ENCODE peak calls at places on chromosomes 4 and X, in five cellular contexts. R is uterus, D is progenitor cell of endocrine pancreas, B is fibroblast of mammary gland, Y is pancreas. U is an unnamed sample.

GRCh38 chr4:137968956-137969709 is 273.0 kb downstream of the SLC7A11 start:
- DNase-seq in Y (no peak), D (no peak), B (peak), R (no peak), U (no peak)

GRCh38 chr4:28686618-28687017 is 1826.0 kb downstream of the STIM2 start:
- DNase-seq in R (no peak), B (peak), Y (peak), D (peak), U (peak)

GRCh38 chrX:12979630-12980015 is 4.7 kb downstream of the TMSB4X start:
- DNase-seq in B (peak), R (no peak), Y (no peak), D (no peak), U (no peak)

GRCh38 chr4:156053174-156053573 is 99.5 kb upstream of the CTSO start:
- DNase-seq in Y (no peak), D (no peak), R (no peak), B (no peak), U (no peak)

GRCh38 chr4:135485371-135485770 is 1283.8 kb upstream of the PABPC4L start:
- DNase-seq in D (no peak), R (no peak), Y (no peak), B (no peak), U (no peak)

GRCh38 chr4:6641164-6641970 is 882 bp downstream of the MRFAP1 start:
- DNase-seq in Y (peak), B (peak), D (no peak), R (peak), U (peak)

GRCh38 chr4:85994576-85994975 is 365.3 kb downstream of the MAPK10 start:
- DNase-seq in D (no peak), B (no peak), R (no peak), Y (no peak), U (no peak)

GRCh38 chr4:112099701-112100289 is 45.5 kb upstream of the FAM241A start:
- DNase-seq in R (no peak), Y (no peak), B (peak), D (no peak), U (peak)

GRCh38 chrX:115957862-115958490 is 212.6 kb upstream of the AGTR2 start:
- DNase-seq in D (no peak), Y (no peak), R (no peak), B (no peak), U (no peak)

GRCh38 chrX:119482497-119483480 is 14.5 kb downstream of the SLC25A5 start:
- DNase-seq in D (peak), B (peak), Y (peak), R (peak), U (peak)

GRCh38 chr4:25441519-25442117 is 64.6 kb downstream of the ANAPC4 start:
- DNase-seq in B (peak), R (no peak), D (peak), Y (peak), U (peak)

GRCh38 chr4:7582313-7583096 is 147.8 kb upstream of the PSAPL1 start:
- DNase-seq in D (no peak), R (no peak), B (no peak), Y (no peak), U (no peak)

GRCh38 chr4:87007345-87008181 is 72.8 kb downstream of the AFF1 start:
- DNase-seq in D (no peak), Y (peak), R (peak), B (peak), U (peak)

GRCh38 chr4:1502501-1502886 is 96.3 kb upstream of the NKX1-1 start:
- DNase-seq in Y (no peak), B (no peak), D (no peak), R (peak), U (no peak)

GRCh38 chr4:71004281-71004851 is 10.9 kb downstream of the DCK start:
- DNase-seq in B (no peak), R (no peak), Y (no peak), D (no peak), U (no peak)

GRCh38 chr4:177554966-177555574 is 112.8 kb upstream of the AGA start:
- DNase-seq in B (peak), R (no peak), Y (no peak), D (no peak), U (peak)

GRCh38 chrX:137234651-137235402 is 201.0 kb upstream of the GPR101 start:
- DNase-seq in Y (no peak), D (no peak), B (no peak), R (no peak), U (no peak)

GRCh38 chr4:120082286-120082685 is 15.6 kb upstream of the MAD2L1 start:
- DNase-seq in Y (no peak), D (no peak), R (no peak), B (no peak), U (no peak)

GRCh38 chr4:39126256-39127095 is 55.9 kb upstream of the WDR19 start:
- DNase-seq in B (no peak), R (no peak), Y (no peak), D (no peak), U (no peak)

GRCh38 chrX:3286196-3286920 is 60.1 kb downstream of the MXRA5 start:
- DNase-seq in Y (no peak), B (peak), R (no peak), D (no peak), U (peak)

GRCh38 chrX:153381684-153382532 is 19.2 kb downstream of the PNMA6E start:
- DNase-seq in R (peak), D (no peak), Y (peak), B (peak), U (peak)
- TF ChIP-seq CTCF in R (no peak), D (no peak), Y (no peak), B (peak), U (no peak)

GRCh38 chr4:124325676-124326075 is 386.9 kb downstream of the ANKRD50 start:
- DNase-seq in Y (no peak), D (no peak), R (no peak), B (no peak), U (no peak)

GRCh38 chr4:124318292-124318691 is 394.2 kb downstream of the ANKRD50 start:
- DNase-seq in Y (no peak), B (no peak), R (no peak), D (no peak), U (no peak)

GRCh38 chr4:124322234-124322831 is 390.2 kb downstream of the ANKRD50 start:
- DNase-seq in B (peak), D (no peak), Y (no peak), R (no peak), U (peak)

GRCh38 chr4:124321370-124321769 is 391.2 kb downstream of the ANKRD50 start:
- DNase-seq in B (no peak), Y (no peak), D (no peak), R (no peak), U (no peak)
- TF ChIP-seq CTCF in B (no peak), Y (no peak), D (no peak), R (no peak), U (no peak)

DNA sequence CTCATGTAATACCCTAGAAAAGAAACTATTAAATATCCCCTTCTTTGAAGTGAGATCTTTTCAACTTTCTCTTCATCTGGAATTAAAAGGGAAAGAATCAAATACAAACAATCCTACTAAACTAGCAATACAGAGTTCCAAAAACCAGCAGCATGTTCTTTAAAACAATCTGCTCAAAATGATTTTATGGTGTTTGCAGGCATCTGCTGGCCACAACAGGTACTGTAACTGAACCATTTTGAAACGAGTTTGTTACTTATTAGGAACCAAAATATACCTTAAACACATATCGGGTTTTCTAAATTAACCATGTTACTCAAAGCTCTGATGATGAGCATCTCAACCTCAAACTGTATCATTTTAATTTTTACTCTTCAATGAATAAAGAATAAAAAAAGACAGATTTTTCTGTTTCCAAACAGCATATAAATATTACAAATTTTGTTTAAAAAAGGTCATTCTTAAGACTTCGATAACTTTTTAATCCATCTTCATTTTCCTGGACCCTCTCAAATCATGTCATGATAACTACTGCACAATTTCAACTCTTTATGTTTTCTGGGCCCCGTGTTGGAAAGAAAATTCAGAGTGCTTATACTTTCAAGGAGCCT is 56.5 kb downstream of the ARAP2 start:
- DNase-seq in B (peak), D (no peak), R (no peak), Y (no peak), U (no peak)
- TF ChIP-seq CTCF in B (peak), D (peak), R (no peak), Y (peak), U (peak)

DNA sequence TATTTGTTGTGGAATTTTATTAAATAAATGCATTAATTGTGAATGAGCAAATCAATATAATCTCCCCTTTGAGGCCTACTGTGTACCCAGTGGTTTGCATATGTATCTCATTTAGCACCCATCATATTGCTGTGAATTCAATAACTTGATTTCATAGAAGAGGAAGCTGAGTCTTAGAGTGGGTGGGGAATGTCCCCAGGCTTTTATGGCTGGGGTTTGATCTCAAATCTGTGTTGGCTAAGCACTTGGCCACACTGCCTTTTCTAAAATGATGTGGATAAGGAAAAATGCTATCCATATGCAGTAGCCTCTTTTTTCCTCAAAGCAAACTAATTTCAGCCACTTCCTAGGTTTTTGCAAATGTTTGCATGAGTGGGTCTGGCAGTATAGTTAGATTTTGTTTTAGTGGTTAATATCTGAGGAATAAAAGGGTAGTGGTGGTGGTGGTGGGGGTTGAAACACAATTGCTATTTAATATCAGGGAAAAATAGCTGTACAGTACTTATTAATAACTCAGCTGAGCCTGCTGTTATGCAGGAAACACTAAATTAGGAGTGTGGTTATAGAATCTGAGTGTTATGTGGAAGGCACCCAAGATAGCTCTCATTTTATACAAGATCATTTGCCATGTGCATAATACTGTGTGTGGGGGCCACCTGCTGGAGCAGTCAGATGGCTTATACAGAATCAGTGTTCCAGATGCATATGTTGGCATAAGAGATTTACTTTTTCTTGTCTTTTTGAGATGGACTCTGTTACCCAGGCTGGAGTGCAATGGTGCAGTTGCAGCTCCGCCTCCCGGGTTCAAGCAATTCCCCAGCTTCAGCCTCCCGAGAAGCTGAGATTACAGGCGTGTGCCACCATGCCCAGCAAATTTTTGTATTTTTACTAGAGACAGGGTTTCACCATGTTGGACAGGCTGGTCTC is 108.0 kb downstream of the TMEM131L start:
- DNase-seq in B (peak), D (no peak), Y (peak), R (peak), U (peak)
- TF ChIP-seq CTCF in B (peak), D (peak), Y (peak), R (peak), U (peak)

U was measured in HFFc6.